ENCODE peak calls at places on chromosome 12, in four cellular contexts. S, D, A and J are unnamed samples.

GRCh38 chr12:53231859-53232640 is at the start of gene RARG:
- DNase-seq in S (peak), D (peak), A (peak), J (no peak)

GRCh38 chr12:10283028-10283427 is 24.6 kb upstream of the KLRD1 start:
- DNase-seq in A (no peak), D (no peak), S (no peak), J (no peak)

GRCh38 chr12:1948883-1949282 is 30.4 kb upstream of the CACNA2D4 start:
- DNase-seq in A (no peak), S (no peak), D (no peak), J (no peak)

GRCh38 chr12:57239587-57240068 is 10.1 kb downstream of the SHMT2 start:
- DNase-seq in A (no peak), D (no peak), S (no peak), J (no peak)

GRCh38 chr12:27974735-27975221 is 2.2 kb upstream of the PTHLH start:
- DNase-seq in A (no peak), S (peak), D (no peak), J (no peak)

GRCh38 chr12:57744194-57744776 is 554 bp upstream of the TSPAN31 start:
- DNase-seq in A (peak), D (no peak), S (no peak), J (no peak)

GRCh38 chr12:94875525-94875924 is 128.0 kb downstream of the NDUFA12 start:
- DNase-seq in D (peak), A (no peak), S (peak), J (peak)

GRCh38 chr12:105386431-105386830 is 55.9 kb downstream of the C12orf75 start:
- DNase-seq in S (no peak), A (no peak), D (no peak), J (no peak)

GRCh38 chr12:108750471-108751402 is 19.4 kb upstream of the CORO1C start:
- DNase-seq in S (peak), D (no peak), A (no peak), J (no peak)

GRCh38 chr12:116674643-116675183 is 63.2 kb downstream of the SPRING1 start:
- DNase-seq in S (no peak), D (no peak), A (no peak), J (no peak)

GRCh38 chr12:129911437-129912049 is 7.7 kb upstream of the TMEM132D start:
- DNase-seq in A (peak), S (peak), D (peak), J (no peak)

GRCh38 chr12:107415066-107415465 is 270.5 kb upstream of the PWP1 start:
- DNase-seq in A (no peak), S (no peak), D (no peak), J (no peak)

GRCh38 chr12:124919646-124920352 is 5.3 kb upstream of the UBC start:
- DNase-seq in D (no peak), A (no peak), S (peak), J (no peak)

GRCh38 chr12:56999456-56999855 is 6.9 kb downstream of the ZBTB39 start:
- DNase-seq in A (no peak), D (no peak), S (no peak), J (no peak)

GRCh38 chr12:107243316-107243715 is 150.0 kb upstream of the CRY1 start:
- DNase-seq in D (no peak), A (no peak), S (no peak), J (no peak)

GRCh38 chr12:102067574-102068258 is 5.9 kb upstream of the WASHC3 start:
- DNase-seq in D (no peak), A (no peak), S (no peak), J (no peak)

GRCh38 chr12:14384783-14385638 is 19.5 kb downstream of the ATF7IP start:
- DNase-seq in S (peak), D (peak), A (peak), J (peak)

GRCh38 chr12:54273981-54274380 is 5.9 kb downstream of the CBX5 start:
- DNase-seq in D (no peak), A (no peak), S (no peak), J (no peak)

GRCh38 chr12:123142948-123143752 is 7.7 kb downstream of the PITPNM2 start:
- DNase-seq in S (peak), A (peak), D (peak), J (no peak)

GRCh38 chr12:124938606-124939427 is 24.4 kb upstream of the UBC start:
- DNase-seq in A (peak), D (peak), S (peak), J (no peak)

GRCh38 chr12:33832900-33833299 is 189.4 kb upstream of the ALG10 start:
- DNase-seq in S (no peak), D (no peak), A (no peak), J (no peak)

GRCh38 chr12:76637807-76638206 is 78.2 kb upstream of the OSBPL8 start:
- DNase-seq in A (no peak), S (no peak), D (no peak), J (peak)

GRCh38 chr12:57619434-57620244 is 8.4 kb downstream of the ARHGEF25 start:
- DNase-seq in D (peak), S (peak), A (no peak), J (no peak)

GRCh38 chr12:93624595-93625294 is 52.3 kb downstream of the SOCS2 start:
- DNase-seq in S (no peak), D (peak), A (peak), J (peak)

GRCh38 chr12:27969901-27970390 is 2.6 kb downstream of the PTHLH start:
- DNase-seq in D (peak), S (peak), A (peak), J (no peak)

GRCh38 chr12:100675432-100675831 is 101.9 kb downstream of the GAS2L3 start:
- DNase-seq in S (no peak), A (no peak), D (peak), J (no peak)

GRCh38 chr12:108589028-108589839 is 8.7 kb downstream of the TMEM119 start:
- DNase-seq in A (no peak), D (peak), S (peak), J (no peak)

GRCh38 chr12:70070494-70071007 is 172.7 kb upstream of the CNOT2 start:
- DNase-seq in A (no peak), S (no peak), D (no peak), J (no peak)

GRCh38 chr12:55935742-55936151 is 4.8 kb downstream of the DGKA start:
- DNase-seq in A (no peak), D (no peak), S (no peak), J (no peak)

GRCh38 chr12:85016423-85016822 is 19.7 kb downstream of the TSPAN19 start:
- DNase-seq in A (no peak), D (no peak), S (no peak), J (peak)

GRCh38 chr12:98814254-98814653 is 169.2 kb downstream of the APAF1 start:
- DNase-seq in A (no peak), D (no peak), S (no peak), J (no peak)

GRCh38 chr12:113422030-113422900 is at the start of gene SDSL:
- DNase-seq in A (peak), S (peak), D (peak), J (peak)

GRCh38 chr12:46830731-46831334 is 5.0 kb upstream of the SLC38A4 start:
- DNase-seq in A (no peak), S (peak), D (peak), J (no peak)

DNA sequence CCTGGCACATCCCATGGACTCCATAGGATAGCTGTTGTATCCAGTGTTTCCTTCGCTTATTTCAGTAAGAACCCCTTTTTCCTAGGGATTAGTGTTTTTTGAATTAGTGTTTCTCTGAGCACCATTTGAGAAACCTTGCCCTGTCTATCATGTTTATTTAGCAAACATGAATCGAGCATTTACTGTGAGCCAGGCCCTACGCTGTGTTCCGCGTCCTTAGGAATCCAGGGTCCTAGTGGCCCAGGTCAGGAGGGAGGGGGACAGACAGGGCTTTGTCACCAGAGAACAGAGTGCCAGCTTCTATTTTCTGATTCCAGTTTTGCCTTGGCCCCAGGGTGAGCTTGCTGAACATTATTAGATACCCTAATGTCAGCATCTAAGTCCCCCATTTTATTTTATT is 2.5 kb downstream of the TEAD4 start:
- DNase-seq in S (peak), D (no peak), A (no peak), J (no peak)
- H3K4me2 ChIP-seq in S (peak), D (peak), A (peak), J (no peak)

GRCh38 chr12:132430838-132431826 is 58.8 kb upstream of the FBRSL1 start:
- DNase-seq in A (no peak), S (no peak), D (no peak), J (no peak)

GRCh38 chr12:132435486-132436187 is 54.3 kb upstream of the FBRSL1 start:
- DNase-seq in D (no peak), S (no peak), A (no peak), J (no peak)

GRCh38 chr12:132433641-132434395 is 56.1 kb upstream of the FBRSL1 start:
- DNase-seq in D (no peak), A (no peak), S (no peak), J (no peak)

GRCh38 chr12:132432126-132432525 is 57.8 kb upstream of the FBRSL1 start:
- DNase-seq in A (no peak), D (no peak), S (no peak), J (no peak)

GRCh38 chr12:132432721-132433577 is 57.0 kb upstream of the FBRSL1 start:
- DNase-seq in A (no peak), D (peak), S (no peak), J (no peak)
- TF ChIP-seq EZH2 in A (no peak), D (no peak), S (no peak), J (peak)

DNA sequence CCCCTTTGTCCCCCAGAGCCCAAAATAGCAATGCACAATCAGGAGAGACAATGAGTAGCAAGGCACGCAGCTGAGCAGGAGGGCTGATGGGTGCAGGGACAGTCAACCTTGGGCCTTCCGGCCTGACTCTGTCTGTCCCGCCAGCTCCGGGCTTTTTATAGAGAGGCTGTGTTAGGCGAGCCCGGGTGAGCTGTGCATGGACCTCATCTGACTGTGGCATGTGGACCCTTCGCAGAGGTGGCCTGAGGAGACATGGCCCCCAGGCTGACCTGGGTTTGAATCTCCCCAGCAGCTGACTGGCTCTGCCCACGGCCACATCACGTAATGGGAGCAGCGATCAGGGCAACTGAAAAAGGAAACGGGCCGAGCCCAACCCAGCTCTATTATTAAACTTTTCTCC is 177.9 kb downstream of the TSPAN9 start:
- DNase-seq in D (no peak), S (no peak), A (no peak), J (no peak)
- H3K4me2 ChIP-seq in D (no peak), S (no peak), A (no peak), J (no peak)

GRCh38 chr12:121525411-121525810 is 55.4 kb downstream of the KDM2B start:
- DNase-seq in D (no peak), A (no peak), S (no peak), J (no peak)
- TF ChIP-seq EZH2 in D (no peak), A (no peak), S (no peak), J (no peak)

GRCh38 chr12:49121047-49121696 is 10.0 kb downstream of the TUBA1B start:
- DNase-seq in S (peak), D (peak), A (peak), J (no peak)
- H3K4me2 ChIP-seq in S (no peak), D (no peak), A (no peak), J (no peak)

GRCh38 chr12:48968004-48968403 is 3.5 kb downstream of the WNT10B start:
- DNase-seq in S (no peak), A (no peak), D (no peak), J (no peak)
- TF ChIP-seq EZH2 in S (no peak), A (no peak), D (no peak), J (no peak)

GRCh38 chr12:6754406-6754805 is 1.5 kb upstream of the MLF2 start:
- DNase-seq in S (no peak), A (no peak), D (no peak), J (no peak)

GRCh38 chr12:6759741-6760140 is 6.4 kb upstream of the PTMS start:
- DNase-seq in A (no peak), S (peak), D (no peak), J (no peak)

GRCh38 chr12:6757028-6757689 is 4.2 kb upstream of the MLF2 start:
- DNase-seq in D (peak), S (no peak), A (no peak), J (no peak)

GRCh38 chr12:6761849-6762248 is 4.3 kb upstream of the PTMS start:
- DNase-seq in A (no peak), D (no peak), S (no peak), J (no peak)

DNA sequence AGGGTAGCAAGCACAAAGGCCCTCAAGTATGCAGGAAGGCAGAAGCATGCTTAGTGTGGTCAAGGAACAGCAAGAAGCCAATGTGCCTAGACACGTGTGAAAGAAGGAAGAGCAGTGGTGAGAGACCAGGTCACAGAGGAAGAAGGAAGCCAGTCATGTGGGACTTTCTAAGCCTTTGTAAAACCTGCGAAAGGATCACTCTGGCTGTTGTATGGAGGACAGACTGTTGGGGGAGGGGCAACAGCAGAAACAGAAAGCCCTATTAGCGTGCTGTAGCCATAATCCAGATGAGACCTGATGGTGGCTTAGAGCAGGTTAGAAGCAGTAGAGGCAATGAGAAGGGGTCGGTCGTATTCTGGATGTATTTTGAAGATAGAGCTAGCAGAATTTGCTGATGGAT is 5.6 kb upstream of the MLF2 start:
- DNase-seq in S (peak), A (no peak), D (peak), J (no peak)
- H3K4me2 ChIP-seq in S (no peak), A (no peak), D (no peak), J (no peak)

GRCh38 chr12:126726481-126727217 is 1540.3 kb upstream of the TMEM132C start:
- DNase-seq in D (no peak), A (no peak), S (peak), J (no peak)
- TF ChIP-seq EZH2 in D (no peak), A (no peak), S (peak), J (no peak)

DNA sequence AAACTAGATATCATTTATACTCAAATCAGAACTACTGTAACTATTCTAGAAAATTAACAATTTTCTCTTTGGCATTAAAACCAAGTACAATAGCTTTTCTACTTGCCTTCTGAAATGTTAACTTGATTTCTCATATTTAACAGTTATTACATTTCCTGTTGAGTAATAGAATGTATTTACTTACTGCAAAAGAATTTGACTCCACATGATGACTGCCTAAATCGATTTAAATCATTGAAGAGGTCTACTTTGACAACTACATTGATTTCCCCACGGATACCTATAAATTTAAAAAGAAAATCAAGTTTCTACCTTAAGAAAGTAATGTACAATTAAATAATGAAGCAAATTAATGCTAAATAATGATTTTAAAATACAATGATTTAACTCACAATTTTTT is 18.9 kb downstream of the C2CD5 start:
- DNase-seq in D (no peak), S (no peak), A (no peak), J (no peak)
- H3K4me2 ChIP-seq in D (no peak), S (no peak), A (no peak), J (no peak)